ENCODE peak calls at places on chromosomes 5 and 9, in five cellular contexts. E is effector memory CD4-positive, alpha-beta T cell; W is heart right ventricle; N is left ventricle myocardium inferior; R is CD8-positive, alpha-beta memory T cell. H is an unnamed sample. For H3K36me3, the result is how much of the 10 kb centered on the place peaks cover.

GRCh38 chr9:96121162-96121561 is 180.8 kb downstream of the HSD17B3 start:
- DNase-seq in E (no peak), W (no peak), N (no peak), R (no peak), H (no peak)

GRCh38 chr5:146027746-146028145 is 77.6 kb downstream of the PLAC8L1 start:
- DNase-seq in E (no peak), W (no peak), N (no peak), R (no peak), H (no peak)

GRCh38 chr5:137004279-137004678 is 494.8 kb downstream of the SPOCK1 start:
- DNase-seq in E (no peak), W (no peak), N (no peak), R (no peak), H (no peak)

GRCh38 chr9:137793196-137793841 is 84.3 kb upstream of the CACNA1B start:
- DNase-seq in E (no peak), W (no peak), N (no peak), R (no peak), H (no peak)

GRCh38 chr5:132662925-132663770 is 5.2 kb downstream of the IL13 start:
- DNase-seq in E (no peak), W (no peak), N (no peak), R (peak), H (peak)

GRCh38 chr5:12204761-12205160 is 300.5 kb upstream of the CTNND2 start:
- DNase-seq in E (no peak), W (no peak), N (no peak), R (no peak), H (no peak)

GRCh38 chr5:95984287-95984938 is 22.8 kb upstream of the ELL2 start:
- DNase-seq in E (no peak), W (no peak), N (no peak), R (no peak), H (no peak)

GRCh38 chr9:10867194-10867593 is 254.4 kb upstream of the PTPRD start:
- DNase-seq in E (no peak), W (no peak), N (no peak), R (no peak), H (no peak)

GRCh38 chr9:4237748-4238511 is 61.9 kb downstream of the GLIS3 start:
- DNase-seq in E (no peak), W (peak), N (no peak), R (no peak), H (no peak)

GRCh38 chr5:150593593-150593992 is 46.9 kb upstream of the SYNPO start:
- DNase-seq in E (no peak), W (no peak), N (no peak), R (no peak), H (no peak)

GRCh38 chr9:33436445-33436844 is 10.9 kb downstream of the AQP3 start:
- DNase-seq in E (no peak), W (no peak), N (no peak), R (no peak), H (no peak)

GRCh38 chr5:45695011-45695667 is 1.0 kb downstream of the HCN1 start:
- DNase-seq in E (no peak), W (no peak), N (no peak), R (no peak), H (no peak)

GRCh38 chr9:115018547-115019435 is 88.4 kb upstream of the TNFSF8 start:
- DNase-seq in E (no peak), W (no peak), N (no peak), R (no peak), H (no peak)

GRCh38 chr5:36611520-36612274 is 5.3 kb downstream of the SLC1A3 start:
- DNase-seq in E (no peak), W (peak), N (no peak), R (no peak), H (no peak)

GRCh38 chr9:18863821-18864220 is 169.2 kb downstream of the SAXO1 start:
- DNase-seq in E (no peak), W (no peak), N (no peak), R (no peak), H (no peak)

GRCh38 chr5:124040799-124041198 is 528.8 kb downstream of the CSNK1G3 start:
- DNase-seq in E (no peak), W (peak), N (no peak), R (no peak), H (no peak)

GRCh38 chr9:93821307-93821703 is 133.8 kb downstream of the BARX1 start:
- DNase-seq in E (no peak), W (no peak), N (no peak), R (no peak), H (no peak)

GRCh38 chr5:101675510-101675909 is 620.6 kb downstream of the SLCO4C1 start:
- DNase-seq in E (no peak), W (no peak), N (no peak), R (no peak), H (no peak)

GRCh38 chr5:112668911-112669310 is 68.8 kb upstream of the APC start:
- DNase-seq in E (no peak), W (no peak), N (no peak), R (no peak), H (no peak)

GRCh38 chr5:109566361-109566760 is 123.4 kb upstream of the MAN2A1 start:
- DNase-seq in E (no peak), W (no peak), N (no peak), R (no peak), H (no peak)

GRCh38 chr5:131382407-131383395 is 118.8 kb downstream of the CDC42SE2 start:
- DNase-seq in E (peak), W (no peak), N (no peak), R (peak), H (peak)

GRCh38 chr9:120755827-120756434 is 37.3 kb downstream of the FBXW2 start:
- DNase-seq in E (peak), W (peak), N (no peak), R (peak), H (peak)

GRCh38 chr5:135189024-135189423 is 155.0 kb upstream of the PITX1 start:
- DNase-seq in E (no peak), W (no peak), N (no peak), R (no peak), H (no peak)

GRCh38 chr5:135188233-135188909 is 154.3 kb upstream of the PITX1 start:
- DNase-seq in E (no peak), W (no peak), N (no peak), R (no peak), H (no peak)

GRCh38 chr5:135191084-135191826 is 157.2 kb upstream of the PITX1 start:
- DNase-seq in E (no peak), W (peak), N (peak), R (peak), H (peak)

GRCh38 chr5:135192351-135192750 is 158.3 kb upstream of the PITX1 start:
- DNase-seq in E (no peak), W (no peak), N (no peak), R (no peak), H (no peak)

DNA sequence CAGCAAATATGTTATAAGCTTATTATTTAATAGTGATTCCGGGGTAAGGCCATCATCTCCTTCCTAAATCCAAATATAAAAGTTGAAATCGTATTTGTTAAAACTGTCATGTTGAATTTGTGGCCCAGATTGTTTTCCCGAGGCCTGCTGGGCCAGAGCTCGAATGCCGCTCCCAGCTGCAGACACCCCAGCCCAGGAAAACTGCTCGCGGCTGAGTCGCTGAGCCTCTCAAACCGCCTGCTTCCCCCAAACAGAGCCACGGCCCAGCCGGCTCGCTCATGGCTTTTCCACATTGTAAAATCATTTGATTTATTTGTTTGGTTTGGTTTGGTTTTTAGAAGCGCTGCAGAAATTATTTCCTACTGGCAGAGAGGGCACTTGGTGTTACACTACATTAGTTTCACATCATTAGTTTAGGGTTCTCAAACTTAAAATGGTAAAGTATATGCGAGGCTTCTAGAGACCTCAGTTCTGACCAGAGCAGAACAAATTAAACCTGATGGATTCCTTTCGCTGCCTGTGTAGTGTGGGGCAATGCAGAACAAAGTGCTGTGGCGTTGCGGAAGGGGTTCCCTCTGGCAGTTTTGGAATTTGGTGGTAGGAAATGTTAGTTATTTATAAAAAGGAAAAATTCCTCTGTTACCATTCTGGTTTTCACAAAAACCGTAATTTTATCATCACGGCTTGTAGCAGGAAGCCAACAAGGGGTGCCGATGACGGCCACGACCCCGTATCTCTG is 156.5 kb upstream of the PITX1 start:
- DNase-seq in E (no peak), W (no peak), N (no peak), R (no peak), H (no peak)
- H3K4me3 ChIP-seq in E (peak), W (no peak), N (peak), R (no peak), H (no peak)

DNA sequence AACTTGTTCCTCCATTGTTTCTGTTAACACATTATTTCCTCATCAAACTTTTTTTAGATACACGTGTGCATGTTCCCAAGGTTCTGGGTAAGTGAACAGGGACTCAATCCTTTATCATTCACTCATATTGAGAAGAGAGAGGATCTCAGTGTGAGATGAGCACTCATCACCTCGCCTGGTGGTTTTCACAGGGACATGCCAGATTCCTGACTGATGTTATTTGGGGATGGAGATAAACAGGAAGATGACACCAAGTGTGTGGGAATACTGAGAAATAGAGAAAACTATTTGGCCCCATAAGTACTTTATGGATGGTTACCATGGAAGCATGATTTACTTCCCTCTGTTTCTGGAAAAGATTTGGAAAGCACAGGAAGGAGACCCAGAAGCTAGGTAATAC is 533.3 kb upstream of the DMAC1 start:
- DNase-seq in E (no peak), W (no peak), N (no peak), R (no peak), H (no peak)
- H3K36me3 ChIP-seq in E (under half), W (under half), N (under half), R (under half), H (under half)

DNA sequence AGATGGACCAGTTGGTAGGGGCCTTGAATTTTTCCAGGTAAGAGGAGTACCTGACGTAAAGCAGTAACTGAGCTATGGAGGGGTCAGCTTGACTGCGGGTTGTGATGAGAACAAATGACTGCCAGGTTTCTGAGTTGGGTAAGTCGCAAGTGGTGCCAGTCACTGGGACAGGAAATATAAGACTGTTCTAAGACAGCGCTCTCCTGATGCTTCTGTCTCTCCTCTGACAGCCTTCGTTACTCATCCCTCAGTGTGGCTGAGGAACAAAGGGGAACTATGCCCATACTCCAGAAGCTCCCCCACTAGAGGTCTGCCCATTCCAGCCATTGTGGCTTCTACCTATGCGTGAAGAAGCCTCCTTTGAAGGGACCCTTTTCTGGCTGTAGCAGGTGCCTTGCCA is 13.3 kb downstream of the CAVIN4 start:
- DNase-seq in E (no peak), W (no peak), N (no peak), R (no peak), H (no peak)
- H3K27ac ChIP-seq in E (no peak), W (no peak), N (no peak), R (no peak), H (no peak)

GRCh38 chr9:113616716-113617496 is 153.4 kb downstream of the RGS3 start:
- DNase-seq in E (no peak), W (no peak), N (no peak), R (no peak), H (no peak)
- H3K4me3 ChIP-seq in E (no peak), W (no peak), N (no peak), R (no peak), H (no peak)

GRCh38 chr5:68296895-68297294 is 81.3 kb downstream of the PIK3R1 start:
- DNase-seq in E (no peak), W (no peak), N (no peak), R (no peak), H (no peak)
- H3K36me3 ChIP-seq in E (half or more), W (half or more), N (half or more), R (half or more), H (half or more)

GRCh38 chr9:131391504-131391903 is 2.4 kb upstream of the PRRC2B start:
- DNase-seq in E (no peak), W (no peak), N (no peak), R (no peak), H (no peak)
- H3K27ac ChIP-seq in E (no peak), W (no peak), N (peak), R (no peak), H (no peak)

DNA sequence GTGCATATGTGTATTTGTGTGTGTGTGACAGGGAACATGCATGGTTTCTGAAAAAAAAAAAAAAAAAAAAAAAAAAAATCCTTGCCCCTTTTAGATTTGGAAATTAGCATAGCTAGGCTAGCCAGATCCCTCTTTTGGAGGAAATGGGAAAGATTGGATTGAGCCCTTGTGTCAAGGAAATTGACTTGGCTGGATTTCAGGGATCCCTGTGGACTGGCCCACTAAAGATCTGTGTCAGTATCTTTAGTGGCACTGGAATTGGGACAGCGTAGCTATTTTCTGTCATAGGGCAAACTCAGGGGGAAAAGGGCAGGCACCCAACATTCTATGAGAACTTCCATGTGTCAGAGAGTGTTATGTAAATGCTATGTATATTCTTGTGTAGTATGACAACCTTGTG is 35.4 kb downstream of the SH3GL2 start:
- DNase-seq in E (no peak), W (no peak), N (no peak), R (no peak), H (no peak)
- H3K4me3 ChIP-seq in E (no peak), W (no peak), N (no peak), R (no peak), H (no peak)

DNA sequence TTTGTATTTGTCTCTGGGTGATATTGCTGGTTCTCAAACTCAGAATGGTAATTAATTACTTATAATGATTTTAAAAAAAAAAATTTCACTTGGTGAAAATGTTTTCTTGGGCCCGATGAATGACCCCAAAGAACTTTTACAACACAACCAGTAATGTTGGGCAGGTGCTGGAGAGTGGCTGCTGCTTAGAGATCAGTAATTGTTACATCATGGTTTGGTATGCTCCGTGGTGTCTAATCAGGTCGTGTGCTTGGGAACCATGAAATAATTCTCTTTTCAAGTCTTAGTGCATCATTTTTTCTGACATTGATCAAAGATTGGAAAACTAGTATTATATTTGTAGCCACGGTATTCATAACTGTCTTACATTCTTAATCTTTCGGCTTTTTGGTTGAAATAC is 29.3 kb downstream of the PCBD2 start:
- DNase-seq in E (no peak), W (no peak), N (no peak), R (no peak), H (no peak)
- H3K36me3 ChIP-seq in E (under half), W (half or more), N (half or more), R (under half), H (under half)

GRCh38 chr5:162289489-162289888 is 221.9 kb downstream of the GABRG2 start:
- DNase-seq in E (no peak), W (no peak), N (no peak), R (no peak), H (no peak)
- H3K27ac ChIP-seq in E (no peak), W (no peak), N (no peak), R (no peak), H (no peak)